ENCODE peak calls at places on chromosomes 11 and 22, in eight cellular contexts. U, L, C, G, M, H, N and V are unnamed samples.

GRCh38 chr22:42906605-42907338 is 49.7 kb upstream of the ARFGAP3 start:
- DNase-seq in U (no peak), L (no peak), C (peak; percentile 53), G (peak; percentile 82), M (no peak), H (peak; percentile 65), N (no peak), V (peak; percentile 51)

GRCh38 chr11:120702656-120703055 is 191.1 kb downstream of the GRIK4 start:
- DNase-seq in U (no peak), L (no peak), C (no peak), G (no peak), M (no peak), H (no peak), N (no peak), V (no peak)

GRCh38 chr22:42895087-42895486 is 38.0 kb upstream of the ARFGAP3 start:
- DNase-seq in U (no peak), L (no peak), C (no peak), G (no peak), M (no peak), H (no peak), N (no peak), V (no peak)

GRCh38 chr22:38543822-38544221 is 26.2 kb downstream of the DMC1 start:
- DNase-seq in U (no peak), L (no peak), C (peak; percentile 22), G (no peak), M (no peak), H (no peak), N (no peak), V (no peak)

GRCh38 chr11:59754494-59754858 is 700 bp upstream of the STX3 start:
- DNase-seq in U (no peak), L (peak; percentile 17), C (peak; percentile 46), G (no peak), M (no peak), H (no peak), N (peak; percentile 50), V (peak; percentile 24)

GRCh38 chr11:12806113-12806512 is 131.9 kb downstream of the TEAD1 start:
- DNase-seq in U (no peak), L (no peak), C (peak; percentile 33), G (no peak), M (no peak), H (no peak), N (no peak), V (no peak)

GRCh38 chr22:50399751-50400331 is 56.7 kb downstream of the PPP6R2 start:
- DNase-seq in U (no peak), L (peak; percentile 70), C (peak; percentile 52), G (peak; percentile 31), M (no peak), H (peak; percentile 46), N (peak; percentile 63), V (peak; percentile 65)

GRCh38 chr11:79314906-79315689 is 125.7 kb downstream of the TENM4 start:
- DNase-seq in U (no peak), L (peak; percentile 82), C (peak; percentile 14), G (no peak), M (no peak), H (no peak), N (no peak), V (no peak)

GRCh38 chr11:23124249-23124648 is 264.0 kb upstream of the CCDC179 start:
- DNase-seq in U (no peak), L (no peak), C (peak; percentile 28), G (no peak), M (no peak), H (no peak), N (no peak), V (no peak)

GRCh38 chr11:69437001-69437875 is 44.2 kb upstream of the LINC01488 start:
- DNase-seq in U (peak; percentile 65), L (peak; percentile 55), C (no peak), G (no peak), M (no peak), H (no peak), N (peak; percentile 84), V (no peak)

GRCh38 chr11:123430736-123431356 is 777 bp downstream of the GRAMD1B start:
- DNase-seq in U (peak; percentile 62), L (peak; percentile 81), C (peak; percentile 77), G (peak; percentile 67), M (no peak), H (peak; percentile 49), N (peak; percentile 91), V (peak; percentile 85)

GRCh38 chr11:118673361-118674093 is 5.9 kb downstream of the TREH start:
- DNase-seq in U (no peak), L (no peak), C (no peak), G (no peak), M (no peak), H (no peak), N (no peak), V (no peak)

GRCh38 chr22:42194953-42195352 is 64.3 kb upstream of the CYP2D6 start:
- DNase-seq in U (no peak), L (no peak), C (no peak), G (no peak), M (no peak), H (no peak), N (no peak), V (no peak)

GRCh38 chr22:29225422-29226090 is 19.9 kb downstream of the EMID1 start:
- DNase-seq in U (no peak), L (no peak), C (peak; percentile 69), G (peak; percentile 69), M (no peak), H (peak; percentile 72), N (no peak), V (peak; percentile 80)
- H3K27ac ChIP-seq in U (no peak overlapping the region), L (no peak overlapping the region), C (no peak overlapping the region), G (peak overlapping the region; percentile 28), M (no peak overlapping the region), H (no peak overlapping the region), N (peak overlapping the region; percentile 74), V (peak overlapping the region; percentile 28)

GRCh38 chr11:65650547-65651338 is 12.0 kb downstream of the RELA start:
- DNase-seq in U (peak; percentile 51), L (peak; percentile 40), C (no peak), G (no peak), M (no peak), H (no peak), N (no peak), V (peak; percentile 25)
- H3K27ac ChIP-seq in U (no peak overlapping the region), L (no peak overlapping the region), C (no peak overlapping the region), G (peak overlapping the region; percentile 91), M (peak overlapping the region; percentile 93), H (peak overlapping the region; percentile 93), N (peak overlapping the region; percentile 96), V (peak overlapping the region; percentile 95)

DNA sequence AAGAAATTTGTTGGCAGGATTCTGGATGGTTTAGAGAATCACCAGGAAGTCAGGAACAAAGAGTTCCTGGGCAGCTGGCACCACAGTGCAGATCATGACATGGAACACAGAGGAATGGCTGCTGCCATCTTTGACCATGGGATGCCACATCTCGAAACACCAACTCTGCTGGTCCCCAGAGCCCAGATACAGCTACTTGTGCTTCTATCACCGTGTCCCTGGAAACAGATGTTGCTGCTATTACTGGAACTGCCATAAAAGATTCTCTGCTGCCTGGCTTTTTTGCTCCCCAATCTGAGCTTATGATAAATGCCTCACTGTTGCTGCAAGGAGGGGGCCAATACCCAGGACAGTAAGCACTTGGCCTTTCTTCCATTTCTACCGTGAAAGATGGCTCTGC is 185.2 kb downstream of the CSNK2A3 start:
- DNase-seq in U (no peak), L (no peak), C (no peak), G (no peak), M (no peak), H (no peak), N (no peak), V (no peak)
- H3K27ac ChIP-seq in U (no peak overlapping the region), L (no peak overlapping the region), C (no peak overlapping the region), G (no peak overlapping the region), M (no peak overlapping the region), H (no peak overlapping the region), N (no peak overlapping the region), V (no peak overlapping the region)

GRCh38 chr11:63573881-63574855 is 11.0 kb upstream of the PLAAT2 start:
- DNase-seq in U (peak; percentile 59), L (no peak), C (peak; percentile 77), G (no peak), M (no peak), H (peak; percentile 22), N (no peak), V (peak; percentile 47)
- H3K27ac ChIP-seq in U (peak overlapping the region; percentile 66), L (peak overlapping the region; percentile 57), C (peak overlapping the region; percentile 30), G (peak overlapping the region; percentile 68), M (peak overlapping the region; percentile 46), H (peak overlapping the region; percentile 74), N (peak overlapping the region; percentile 76), V (peak overlapping the region; percentile 20)

GRCh38 chr22:31647921-31648320 is 14.1 kb downstream of the PISD start:
- DNase-seq in U (no peak), L (no peak), C (no peak), G (no peak), M (no peak), H (no peak), N (no peak), V (no peak)

GRCh38 chr22:31650391-31650790 is 11.6 kb downstream of the PISD start:
- DNase-seq in U (no peak), L (peak; percentile 23), C (peak; percentile 87), G (no peak), M (no peak), H (no peak), N (no peak), V (peak; percentile 67)

GRCh38 chr22:31647516-31647915 is 14.5 kb downstream of the PISD start:
- DNase-seq in U (no peak), L (no peak), C (peak; percentile 95), G (no peak), M (no peak), H (no peak), N (no peak), V (no peak)

GRCh38 chr22:31647066-31647465 is 14.9 kb downstream of the PISD start:
- DNase-seq in U (no peak), L (no peak), C (no peak), G (no peak), M (no peak), H (no peak), N (no peak), V (no peak)

GRCh38 chr22:31646186-31647019 is 15.6 kb downstream of the PISD start:
- DNase-seq in U (no peak), L (no peak), C (peak; percentile 95), G (no peak), M (no peak), H (no peak), N (no peak), V (peak; percentile 89)
- H3K27ac ChIP-seq in U (no peak overlapping the region), L (peak overlapping the region; percentile 84), C (peak overlapping the region; percentile 99), G (no peak overlapping the region), M (no peak overlapping the region), H (no peak overlapping the region), N (no peak overlapping the region), V (peak overlapping the region; percentile 34)

GRCh38 chr11:96219981-96220623 is 122.9 kb downstream of the MAML2 start:
- DNase-seq in U (no peak), L (peak; percentile 45), C (peak; percentile 88), G (no peak), M (no peak), H (no peak), N (no peak), V (no peak)

GRCh38 chr11:96218013-96218412 is 125.0 kb downstream of the MAML2 start:
- DNase-seq in U (no peak), L (no peak), C (no peak), G (no peak), M (no peak), H (no peak), N (no peak), V (no peak)

GRCh38 chr11:96221244-96222070 is 121.5 kb downstream of the MAML2 start:
- DNase-seq in U (no peak), L (no peak), C (no peak), G (no peak), M (no peak), H (no peak), N (no peak), V (no peak)

GRCh38 chr11:96218901-96219300 is 124.1 kb downstream of the MAML2 start:
- DNase-seq in U (no peak), L (no peak), C (no peak), G (no peak), M (no peak), H (no peak), N (no peak), V (no peak)

GRCh38 chr11:96222102-96222501 is 120.9 kb downstream of the MAML2 start:
- DNase-seq in U (no peak), L (no peak), C (peak; percentile 53), G (no peak), M (no peak), H (no peak), N (no peak), V (no peak)
- H3K27ac ChIP-seq in U (no peak overlapping the region), L (no peak overlapping the region), C (no peak overlapping the region), G (no peak overlapping the region), M (peak overlapping the region; percentile 32), H (no peak overlapping the region), N (no peak overlapping the region), V (no peak overlapping the region)